ENCODE peak calls at places on chromosome 1, in ten cellular contexts. I, E, G, B, W, M, J, K, S and A are unnamed samples. For H3K4me1, the result is how much of the 10 kb centered on the place peaks cover.

GRCh38 chr1:51410568-51411460 is 80.5 kb upstream of the TTC39A start:
- DNase-seq in B (no peak), M (peak), S (no peak), E (no peak), K (no peak), I (no peak), J (peak), G (no peak), W (no peak), A (no peak)

GRCh38 chr1:186662752-186663151 is 17.5 kb downstream of the PTGS2 start:
- DNase-seq in E (no peak), S (no peak), K (no peak), G (no peak), J (peak), I (no peak), M (peak), W (no peak), B (no peak), A (no peak)

GRCh38 chr1:161182214-161182613 is 4.9 kb upstream of the B4GALT3 start:
- DNase-seq in E (no peak), J (peak), W (no peak), I (no peak), B (no peak), M (peak), G (no peak), K (no peak), S (no peak), A (no peak)

GRCh38 chr1:30952098-30952497 is 43.5 kb upstream of the SDC3 start:
- DNase-seq in J (no peak), E (no peak), S (no peak), K (no peak), W (no peak), B (no peak), M (no peak), G (no peak), I (no peak), A (no peak)

GRCh38 chr1:64403331-64403730 is 66.6 kb upstream of the CACHD1 start:
- DNase-seq in M (peak), W (no peak), K (no peak), S (no peak), G (no peak), B (no peak), J (no peak), I (no peak), E (no peak), A (no peak)

GRCh38 chr1:225626698-225627097 is 26.2 kb downstream of the ENAH start:
- DNase-seq in I (no peak), K (no peak), J (peak), B (no peak), M (peak), W (no peak), G (no peak), S (no peak), E (no peak), A (no peak)

GRCh38 chr1:212980123-212980800 is 29.9 kb downstream of the VASH2 start:
- DNase-seq in K (peak), J (peak), I (no peak), B (no peak), G (peak), S (no peak), W (no peak), M (peak), E (peak), A (peak)

GRCh38 chr1:177472567-177472966 is 301.8 kb downstream of the BRINP2 start:
- DNase-seq in K (no peak), S (no peak), I (no peak), W (no peak), J (no peak), G (no peak), B (no peak), E (no peak), M (no peak), A (no peak)

GRCh38 chr1:10909697-10910489 is 102.6 kb upstream of the TARDBP start:
- DNase-seq in K (peak), S (no peak), B (no peak), M (no peak), W (peak), E (peak), I (peak), J (no peak), G (peak), A (peak)

GRCh38 chr1:111565079-111565478 is 54.5 kb upstream of the RAP1A start:
- DNase-seq in M (peak), K (no peak), S (no peak), W (no peak), B (peak), I (no peak), E (no peak), G (no peak), J (peak), A (no peak)

GRCh38 chr1:23958810-23959460 is 693 bp upstream of the PNRC2 start:
- DNase-seq in S (peak), W (peak), J (peak), K (peak), M (peak), G (peak), B (peak), E (peak), I (peak), A (peak)

GRCh38 chr1:246324711-246325110 is 182.4 kb downstream of the SMYD3 start:
- DNase-seq in J (peak), E (no peak), W (peak), G (no peak), B (no peak), K (no peak), S (no peak), I (no peak), M (peak), A (no peak)

GRCh38 chr1:162690672-162691434 is 58.6 kb downstream of the DDR2 start:
- DNase-seq in M (peak), K (peak), W (peak), S (peak), E (no peak), G (peak), J (peak), B (peak), I (no peak), A (peak)

GRCh38 chr1:33361553-33362262 is 40.8 kb upstream of the A3GALT2 start:
- DNase-seq in S (no peak), I (no peak), B (no peak), M (no peak), W (no peak), K (no peak), E (peak), J (no peak), G (no peak), A (no peak)

GRCh38 chr1:30762931-30763653 is 5.5 kb upstream of the LAPTM5 start:
- DNase-seq in K (no peak), G (no peak), W (no peak), I (no peak), B (no peak), S (no peak), J (no peak), M (no peak), E (no peak), A (no peak)

GRCh38 chr1:44985747-44986359 is 542 bp downstream of the EIF2B3 start:
- DNase-seq in E (no peak), B (no peak), M (peak), G (no peak), K (no peak), S (no peak), J (peak), I (no peak), W (no peak), A (no peak)

GRCh38 chr1:2934642-2935081 is 86.6 kb upstream of the ACTRT2 start:
- DNase-seq in I (no peak), M (no peak), G (no peak), B (no peak), K (no peak), E (no peak), S (no peak), J (no peak), W (no peak), A (no peak)

GRCh38 chr1:53631622-53632310 is 107.2 kb downstream of the GLIS1 start:
- DNase-seq in J (no peak), I (peak), M (no peak), S (no peak), B (no peak), K (no peak), E (peak), W (no peak), G (no peak), A (no peak)

GRCh38 chr1:204190212-204191211 is 5.8 kb downstream of the KISS1 start:
- DNase-seq in S (no peak), G (no peak), W (peak), M (peak), I (no peak), E (no peak), B (peak), K (no peak), J (peak), A (no peak)

GRCh38 chr1:29933110-29933509 is 696.8 kb downstream of the PTPRU start:
- DNase-seq in G (no peak), W (no peak), K (no peak), J (no peak), S (no peak), B (no peak), E (no peak), M (no peak), I (no peak), A (no peak)

GRCh38 chr1:69700770-69701169 is 133.0 kb downstream of the LRRC7 start:
- DNase-seq in M (no peak), S (peak), K (no peak), B (no peak), G (peak), W (peak), I (no peak), J (peak), E (no peak), A (no peak)

GRCh38 chr1:91805343-91805801 is 80.6 kb downstream of the TGFBR3 start:
- DNase-seq in K (no peak), S (no peak), B (no peak), I (no peak), G (no peak), J (no peak), E (no peak), W (no peak), M (no peak), A (no peak)
- H3K27ac ChIP-seq in K (peak), S (no peak), B (peak), I (no peak), G (no peak), J (no peak), E (no peak), W (peak), M (no peak), A (peak)

DNA sequence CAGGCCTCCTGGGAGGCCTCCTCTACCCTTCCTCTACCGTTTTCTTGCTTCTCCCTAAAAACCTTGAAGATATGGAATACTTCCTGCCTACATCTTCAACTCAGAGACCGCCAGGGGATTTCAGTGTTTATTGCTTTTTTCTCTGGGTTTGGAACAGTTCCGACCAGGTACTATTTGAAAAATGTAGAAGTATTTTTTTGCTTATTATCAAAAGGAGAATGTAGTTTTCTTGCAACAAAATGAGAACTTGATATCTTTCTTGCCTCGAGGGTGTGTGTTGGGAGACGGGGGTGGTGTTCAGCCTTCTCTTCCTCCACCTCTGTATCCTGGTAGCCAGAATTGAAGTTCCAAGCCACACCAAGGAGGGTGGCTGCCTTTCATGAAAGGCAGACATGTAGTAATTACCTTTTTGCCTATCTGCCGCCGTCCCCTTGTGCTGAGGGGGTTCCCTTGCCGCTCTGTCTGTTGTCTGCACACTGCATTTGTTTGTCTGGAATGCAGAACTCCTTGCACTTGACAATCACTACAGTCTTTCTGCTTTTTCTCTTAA is 212.1 kb downstream of the PBX1 start:
- DNase-seq in J (peak), M (peak), G (peak), K (no peak), E (no peak), S (no peak), I (no peak), W (no peak), B (no peak), A (no peak)
- H3K4me1 ChIP-seq in J (under half), M (under half), G (half or more), K (half or more), E (under half), S (half or more), I (half or more), W (half or more), B (under half), A (half or more)

GRCh38 chr1:155254714-155255242 is 505 bp downstream of the ENTREP3 start:
- DNase-seq in G (no peak), S (no peak), W (no peak), E (no peak), B (peak), K (peak), M (no peak), J (no peak), I (no peak), A (peak)
- TF ChIP-seq CTCF in G (no peak), S (no peak), W (no peak), E (no peak), B (no peak), K (no peak), M (no peak), J (no peak), I (no peak), A (no peak)

DNA sequence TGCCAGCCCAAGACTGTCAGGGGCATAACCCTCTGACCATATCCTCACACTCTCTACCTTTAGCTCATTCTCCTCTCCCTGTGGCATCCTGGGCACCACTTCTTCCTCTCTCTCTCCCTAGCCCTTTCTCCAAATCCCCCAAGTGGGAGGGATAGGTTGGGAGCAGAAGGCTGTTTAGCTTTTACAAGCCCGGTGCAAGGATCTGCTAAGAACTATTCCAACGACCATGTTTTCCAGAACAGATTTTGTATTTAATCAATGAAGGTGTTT is 47.2 kb upstream of the RBM15 start:
- DNase-seq in G (no peak), I (no peak), J (no peak), E (no peak), W (no peak), K (no peak), B (no peak), M (no peak), S (no peak), A (no peak)
- H3K27ac ChIP-seq in G (no peak), I (no peak), J (no peak), E (no peak), W (no peak), K (no peak), B (no peak), M (no peak), S (no peak), A (no peak)